ENCODE peak calls at places on chromosome 10, in six cellular contexts. F is HepG2, K is GM12878, N is SK-N-SH, U is Panc1, D is H1. M is an unnamed sample.

GRCh38 chr10:58330397-58330796 is 4.4 kb upstream of the UBE2D1 start:
- DNase-seq in N (no peak), F (no peak), D (no peak), U (no peak), K (no peak), M (no peak)

GRCh38 chr10:18400201-18400910 is 251.0 kb downstream of the NSUN6 start:
- DNase-seq in F (peak), D (no peak), U (no peak), N (peak), K (peak), M (no peak)

GRCh38 chr10:117218654-117219053 is 21.4 kb downstream of the KCNK18 start:
- DNase-seq in K (no peak), N (no peak), D (no peak), F (no peak), U (no peak), M (no peak)

GRCh38 chr10:60426425-60426824 is 36.8 kb upstream of the ANK3 start:
- DNase-seq in N (no peak), F (peak), D (no peak), K (no peak), U (no peak), M (no peak)

GRCh38 chr10:61779950-61780659 is 117.4 kb downstream of the CABCOCO1 start:
- DNase-seq in U (no peak), F (no peak), D (no peak), K (no peak), N (no peak), M (no peak)

GRCh38 chr10:132872658-132873057 is 69.7 kb downstream of the CFAP46 start:
- DNase-seq in F (no peak), U (no peak), K (no peak), N (no peak), D (no peak), M (no peak)

GRCh38 chr10:14588084-14588937 is 186.4 kb downstream of the FAM107B start:
- DNase-seq in K (no peak), F (peak), N (no peak), U (no peak), D (no peak), M (no peak)

GRCh38 chr10:34548466-34548865 is 266.6 kb downstream of the PARD3 start:
- DNase-seq in N (no peak), U (no peak), F (no peak), K (no peak), D (no peak), M (no peak)

GRCh38 chr10:103763374-103764202 is 91.8 kb downstream of the SH3PXD2A start:
- DNase-seq in D (no peak), U (no peak), N (no peak), K (no peak), F (no peak), M (no peak)

GRCh38 chr10:75434292-75434691 is 2.9 kb downstream of the LRMDA start:
- DNase-seq in N (no peak), K (no peak), D (no peak), F (no peak), U (no peak), M (no peak)

GRCh38 chr10:4918236-4918635 is 45.0 kb upstream of the AKR1C1 start:
- DNase-seq in U (no peak), D (no peak), F (no peak), K (no peak), N (no peak), M (no peak)

GRCh38 chr10:77974396-77975074 is 48.0 kb upstream of the DLG5 start:
- DNase-seq in F (peak), D (peak), N (peak), U (no peak), K (no peak), M (peak)

GRCh38 chr10:115001506-115002381 is 63.7 kb downstream of the TRUB1 start:
- DNase-seq in U (no peak), K (peak), N (no peak), F (no peak), D (no peak), M (no peak)

GRCh38 chr10:13100349-13101294 is 659 bp downstream of the OPTN start:
- DNase-seq in F (peak), N (no peak), K (no peak), D (no peak), U (no peak), M (no peak)

GRCh38 chr10:104683567-104683966 is 42.5 kb downstream of the SORCS3 start:
- DNase-seq in K (no peak), D (peak), U (no peak), N (no peak), F (no peak), M (no peak)

GRCh38 chr10:6726924-6727323 is 146.8 kb upstream of the PRKCQ start:
- DNase-seq in D (no peak), N (no peak), U (no peak), K (no peak), F (no peak), M (no peak)

GRCh38 chr10:6721480-6721879 is 141.4 kb upstream of the PRKCQ start:
- DNase-seq in U (no peak), D (no peak), N (peak), F (no peak), K (no peak), M (peak)

GRCh38 chr10:6721964-6722615 is 142.0 kb upstream of the PRKCQ start:
- DNase-seq in N (no peak), F (no peak), U (peak), K (no peak), D (no peak), M (peak)

GRCh38 chr10:6722616-6723004 is 142.5 kb upstream of the PRKCQ start:
- DNase-seq in F (no peak), N (no peak), U (no peak), D (no peak), K (no peak), M (peak)
- H3K27ac ChIP-seq in F (no peak), N (peak), U (no peak), D (no peak), K (no peak), M (peak)

DNA sequence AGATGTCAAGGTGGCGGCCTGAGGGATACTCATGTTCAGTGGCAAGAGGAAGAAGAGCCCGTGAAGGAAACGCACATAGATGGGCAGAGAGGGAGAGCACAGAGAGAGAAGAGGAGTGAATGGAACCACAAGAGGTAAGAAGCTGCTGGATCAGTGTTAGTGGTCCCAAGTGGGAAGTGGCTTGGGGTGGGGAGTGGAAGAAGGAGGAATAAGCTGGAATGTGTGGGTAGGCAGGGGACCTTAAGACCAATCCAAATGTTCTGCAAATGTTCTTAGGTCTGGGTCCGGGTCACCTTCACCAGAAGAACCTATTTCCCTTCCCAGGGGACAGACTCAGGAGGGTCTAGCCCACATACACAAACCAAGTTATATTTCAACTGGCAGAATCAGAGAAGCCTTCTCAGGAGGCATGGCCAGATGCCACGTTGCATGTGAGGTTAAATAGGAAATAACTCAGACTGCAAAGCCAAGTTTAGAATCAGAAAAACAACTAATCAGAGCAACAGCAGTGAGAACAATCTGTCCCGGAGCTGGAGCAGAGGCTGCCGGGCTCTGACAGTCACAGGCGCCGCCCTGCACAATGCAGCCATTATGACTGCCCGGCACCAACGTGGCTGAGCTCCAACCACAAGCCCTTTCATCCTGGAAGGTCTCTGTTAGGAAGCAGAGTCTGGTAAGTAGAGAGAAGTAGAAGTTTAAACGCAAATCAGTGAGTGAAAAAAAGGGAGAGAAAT is 78.6 kb upstream of the ARMC3 start:
- DNase-seq in U (no peak), N (no peak), F (peak), D (no peak), K (no peak), M (no peak)
- TF ChIP-seq SIN3A in U (no peak), N (no peak), F (no peak), D (no peak), K (no peak), M (no peak)

DNA sequence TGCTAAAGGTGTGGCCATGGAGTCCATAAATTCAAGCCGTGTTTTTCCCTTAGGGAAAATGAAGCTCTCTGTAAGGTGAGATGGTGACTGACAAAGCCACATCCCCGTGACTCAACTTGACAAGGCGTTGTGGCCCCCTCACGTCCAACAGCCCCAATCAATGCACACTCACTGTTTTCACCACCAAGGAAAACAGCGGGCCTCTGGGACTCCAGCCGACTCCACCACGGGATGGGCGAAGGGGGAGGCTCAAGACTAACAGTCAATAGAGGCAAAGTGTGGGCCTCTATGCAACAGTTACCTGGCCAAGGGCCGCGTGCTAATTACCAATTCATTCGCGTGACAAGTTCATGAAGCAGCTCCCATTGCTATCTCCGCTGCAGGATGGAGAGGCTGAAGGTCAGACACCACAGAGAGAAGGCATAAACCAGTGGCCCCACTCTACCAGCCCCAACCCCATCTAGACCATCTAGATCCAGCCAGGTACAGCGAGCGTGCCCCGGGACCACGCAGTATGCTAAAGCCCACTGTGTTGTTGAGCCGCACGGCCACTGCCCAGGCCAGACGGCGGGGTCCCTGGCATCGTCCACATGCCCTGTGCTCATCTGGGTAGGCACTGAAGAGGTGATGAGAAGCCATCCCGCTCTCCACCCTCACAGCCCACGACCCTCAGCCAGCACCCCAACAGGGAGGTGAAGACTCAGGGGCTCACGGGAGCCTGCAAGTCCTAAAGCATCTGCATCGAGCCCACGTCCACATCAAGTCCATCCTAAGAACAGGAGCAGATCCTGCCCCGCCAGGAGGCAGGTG is 76.1 kb downstream of the PROSER2 start:
- DNase-seq in K (no peak), N (no peak), F (no peak), D (no peak), U (no peak), M (no peak)
- H3K27ac ChIP-seq in K (no peak), N (no peak), F (no peak), D (no peak), U (no peak), M (no peak)

GRCh38 chr10:118798186-118798811 is 43.5 kb upstream of the CACUL1 start:
- DNase-seq in N (no peak), K (no peak), F (no peak), D (no peak), U (no peak), M (peak)

GRCh38 chr10:118804262-118804773 is 49.5 kb upstream of the CACUL1 start:
- DNase-seq in K (no peak), D (no peak), F (no peak), N (no peak), U (no peak), M (no peak)

GRCh38 chr10:118802126-118802793 is 47.5 kb upstream of the CACUL1 start:
- DNase-seq in D (no peak), F (no peak), N (no peak), U (no peak), K (no peak), M (no peak)

GRCh38 chr10:118800920-118801319 is 46.1 kb upstream of the CACUL1 start:
- DNase-seq in N (peak), F (peak), K (no peak), D (no peak), U (no peak), M (no peak)

DNA sequence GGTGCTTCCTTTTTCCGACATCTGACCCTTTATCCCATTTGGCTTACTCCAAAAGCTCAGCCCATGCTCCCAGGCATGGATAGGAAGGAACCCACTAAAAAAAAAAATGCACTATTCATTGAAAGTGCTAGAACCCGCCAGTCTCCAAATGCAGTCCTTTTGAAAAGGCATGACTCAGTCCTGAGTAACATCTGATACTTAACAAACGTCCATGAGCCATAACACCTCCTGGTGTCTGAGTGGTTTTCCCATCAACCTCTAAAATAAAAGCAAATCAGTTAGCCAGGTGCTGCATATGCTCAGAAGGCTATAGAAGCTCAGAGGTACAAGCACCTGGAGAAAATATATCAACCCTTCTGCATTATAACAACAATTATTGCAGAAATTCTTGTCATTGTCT is 45.0 kb upstream of the CACUL1 start:
- DNase-seq in K (no peak), F (no peak), N (no peak), U (no peak), D (no peak), M (peak)
- TF ChIP-seq SIN3A in K (no peak), F (no peak), N (no peak), U (no peak), D (no peak), M (peak)

GRCh38 chr10:102632394-102633062 is 11.8 kb upstream of the TRIM8 start:
- DNase-seq in U (no peak), F (no peak), D (no peak), N (no peak), K (no peak), M (no peak)
- H3K27ac ChIP-seq in U (no peak), F (no peak), D (no peak), N (peak), K (no peak), M (no peak)

GRCh38 chr10:94218496-94219183 is 144.1 kb downstream of the NOC3L start:
- DNase-seq in N (no peak), K (no peak), U (no peak), D (no peak), F (no peak), M (no peak)
- TF ChIP-seq SIN3A in N (no peak), K (no peak), U (no peak), D (no peak), F (no peak), M (no peak)